ENCODE peak calls at places on chromosomes 6 and 20, in ten cellular contexts. D is spleen, A is endothelial cell of umbilical vein, Z is body of pancreas, Q is Peyer's patch, I is IMR-90, S is H54, H is HepG2, J is adrenal gland, E is uterus. B is an unnamed sample.

GRCh38 chr6:147699637-147700036 is 191.1 kb downstream of the SAMD5 start:
- DNase-seq in A (peak), E (no peak), I (peak), Z (no peak), J (no peak), Q (no peak), S (no peak), H (no peak), D (no peak), B (no peak)

GRCh38 chr20:25529295-25529951 is 55.9 kb downstream of the NINL start:
- DNase-seq in Q (no peak), H (no peak), D (no peak), E (no peak), I (no peak), Z (no peak), A (no peak), S (no peak), J (no peak), B (no peak)

GRCh38 chr20:54133434-54134427 is 40.1 kb downstream of the CYP24A1 start:
- DNase-seq in H (peak), I (peak), A (no peak), Z (no peak), Q (peak), D (no peak), J (no peak), E (no peak), S (no peak), B (no peak)

GRCh38 chr20:48527771-48528170 is 300.0 kb downstream of the PREX1 start:
- DNase-seq in E (no peak), A (no peak), Z (no peak), Q (no peak), J (no peak), S (no peak), D (no peak), H (no peak), I (no peak), B (no peak)

GRCh38 chr20:8152183-8152582 is 20.1 kb downstream of the PLCB1 start:
- DNase-seq in H (no peak), I (peak), Q (no peak), J (peak), D (no peak), A (peak), Z (no peak), S (no peak), E (no peak), B (no peak)

GRCh38 chr20:58308680-58309527 is 611 bp upstream of the RAB22A start:
- DNase-seq in I (peak), S (peak), J (peak), D (peak), Z (peak), A (peak), H (no peak), E (peak), Q (peak), B (peak)

GRCh38 chr20:3819413-3820047 is 817 bp upstream of the AP5S1 start:
- DNase-seq in A (no peak), E (no peak), S (no peak), I (no peak), J (no peak), D (peak), Z (no peak), Q (no peak), H (no peak), B (no peak)

GRCh38 chr6:158460602-158461092 is 99.2 kb upstream of the TMEM181 start:
- DNase-seq in H (no peak), I (peak), Z (no peak), S (no peak), E (no peak), D (no peak), J (no peak), Q (no peak), A (peak), B (no peak)

GRCh38 chr6:166862978-166863530 is 93.3 kb downstream of the RNASET2 start:
- DNase-seq in I (no peak), J (no peak), A (no peak), S (no peak), Z (no peak), E (no peak), D (no peak), H (no peak), Q (no peak), B (no peak)

GRCh38 chr6:33279971-33280511 is 3.1 kb downstream of the B3GALT4 start:
- DNase-seq in Z (no peak), D (no peak), H (peak), I (peak), S (no peak), Q (no peak), J (no peak), E (no peak), A (peak), B (no peak)

GRCh38 chr6:3750324-3751018 is 1.0 kb downstream of the PXDC1 start:
- DNase-seq in E (peak), A (peak), Z (peak), S (peak), J (peak), I (peak), H (peak), Q (peak), D (peak), B (peak)
- TF ChIP-seq POLR2A in E (peak), A (peak), Z (peak), S (peak), J (peak), I (peak), H (no peak), Q (peak), D (no peak), B (peak)

DNA sequence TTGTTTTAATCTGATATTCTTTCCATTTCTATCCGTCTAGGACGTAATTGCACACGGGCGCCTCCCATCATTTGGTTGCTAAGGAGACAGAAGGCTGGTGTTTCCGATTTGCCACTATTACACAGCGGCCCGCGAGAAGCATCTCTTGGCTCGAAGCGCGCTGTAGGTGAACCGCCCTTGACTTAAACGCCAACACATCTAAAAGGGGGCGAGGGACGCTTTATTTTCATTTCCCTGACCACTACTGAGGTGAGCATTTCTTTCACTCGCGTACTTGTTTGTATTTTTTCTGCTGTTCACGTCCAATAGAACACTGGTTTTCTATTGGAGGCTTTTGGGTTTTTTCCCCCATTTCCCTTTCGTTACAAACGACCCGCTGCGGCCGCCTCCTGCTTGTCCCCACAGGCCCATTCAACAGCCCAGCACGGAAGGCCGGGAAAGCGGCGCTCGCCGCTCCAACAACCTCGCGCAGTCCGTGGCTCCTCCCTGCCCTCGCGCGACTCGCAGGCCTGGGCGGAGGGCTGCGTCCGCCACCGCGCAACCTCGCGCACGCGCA is 505 bp upstream of the WRNIP1 start:
- DNase-seq in S (peak), I (peak), Q (peak), H (peak), A (no peak), J (peak), E (peak), Z (peak), D (peak), B (no peak)
- TF ChIP-seq POLR2A in S (peak), I (peak), Q (no peak), H (no peak), A (peak), J (no peak), E (no peak), Z (peak), D (no peak), B (no peak)

GRCh38 chr6:87698618-87699017 is 3.4 kb downstream of the AKIRIN2 start:
- DNase-seq in D (no peak), E (no peak), I (peak), Q (no peak), H (no peak), J (no peak), A (peak), Z (no peak), S (no peak), B (no peak)
- TF ChIP-seq POLR2A in D (no peak), E (no peak), I (no peak), Q (no peak), H (no peak), J (no peak), A (no peak), Z (peak), S (no peak), B (no peak)

GRCh38 chr20:64192406-64192805 is 28.2 kb downstream of the MYT1 start:
- DNase-seq in A (no peak), I (no peak), S (no peak), D (no peak), Z (no peak), J (no peak), Q (no peak), E (no peak), H (no peak), B (no peak)

GRCh38 chr20:64193058-64193457 is 28.8 kb downstream of the MYT1 start:
- DNase-seq in I (no peak), A (no peak), H (no peak), D (no peak), E (no peak), J (no peak), Z (no peak), Q (no peak), S (no peak), B (no peak)

GRCh38 chr20:64189530-64189966 is 25.3 kb downstream of the MYT1 start:
- DNase-seq in A (no peak), D (no peak), I (no peak), J (no peak), Q (no peak), S (no peak), E (no peak), H (no peak), Z (no peak), B (no peak)

GRCh38 chr20:64189986-64190385 is 25.7 kb downstream of the MYT1 start:
- DNase-seq in E (no peak), S (no peak), Q (no peak), H (no peak), J (no peak), D (no peak), I (no peak), Z (no peak), A (no peak), B (no peak)

GRCh38 chr20:64191002-64191401 is 26.8 kb downstream of the MYT1 start:
- DNase-seq in E (no peak), S (no peak), H (no peak), D (no peak), I (no peak), Q (no peak), Z (no peak), J (no peak), A (no peak), B (no peak)
- TF ChIP-seq POLR2A in E (no peak), S (no peak), H (no peak), D (no peak), I (no peak), Q (no peak), Z (no peak), J (no peak), A (no peak), B (no peak)

DNA sequence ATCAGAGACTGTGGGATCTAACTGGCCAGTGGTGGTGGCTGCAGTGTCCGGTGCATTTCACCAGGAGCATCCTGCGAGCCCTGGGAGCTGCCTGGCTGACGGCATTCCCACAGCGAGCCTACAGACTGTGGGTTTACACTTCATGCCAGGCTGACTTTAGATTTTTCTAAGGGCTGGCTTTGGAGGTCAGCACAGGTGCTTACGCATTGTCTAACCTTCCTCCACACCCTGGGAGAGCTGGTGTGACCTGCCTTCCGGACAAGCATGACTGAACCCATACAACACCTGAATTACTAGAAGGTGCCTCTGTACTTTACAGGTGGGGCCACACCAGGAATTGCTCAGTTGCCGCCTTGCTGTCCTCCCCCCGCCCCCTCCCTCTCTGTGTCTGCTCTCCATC is 96.2 kb downstream of the RREB1 start:
- DNase-seq in E (no peak), Z (no peak), I (no peak), D (no peak), H (no peak), A (no peak), J (no peak), Q (no peak), S (no peak), B (no peak)
- TF ChIP-seq POLR2A in E (no peak), Z (no peak), I (no peak), D (no peak), H (no peak), A (no peak), J (no peak), Q (no peak), S (no peak), B (no peak)

DNA sequence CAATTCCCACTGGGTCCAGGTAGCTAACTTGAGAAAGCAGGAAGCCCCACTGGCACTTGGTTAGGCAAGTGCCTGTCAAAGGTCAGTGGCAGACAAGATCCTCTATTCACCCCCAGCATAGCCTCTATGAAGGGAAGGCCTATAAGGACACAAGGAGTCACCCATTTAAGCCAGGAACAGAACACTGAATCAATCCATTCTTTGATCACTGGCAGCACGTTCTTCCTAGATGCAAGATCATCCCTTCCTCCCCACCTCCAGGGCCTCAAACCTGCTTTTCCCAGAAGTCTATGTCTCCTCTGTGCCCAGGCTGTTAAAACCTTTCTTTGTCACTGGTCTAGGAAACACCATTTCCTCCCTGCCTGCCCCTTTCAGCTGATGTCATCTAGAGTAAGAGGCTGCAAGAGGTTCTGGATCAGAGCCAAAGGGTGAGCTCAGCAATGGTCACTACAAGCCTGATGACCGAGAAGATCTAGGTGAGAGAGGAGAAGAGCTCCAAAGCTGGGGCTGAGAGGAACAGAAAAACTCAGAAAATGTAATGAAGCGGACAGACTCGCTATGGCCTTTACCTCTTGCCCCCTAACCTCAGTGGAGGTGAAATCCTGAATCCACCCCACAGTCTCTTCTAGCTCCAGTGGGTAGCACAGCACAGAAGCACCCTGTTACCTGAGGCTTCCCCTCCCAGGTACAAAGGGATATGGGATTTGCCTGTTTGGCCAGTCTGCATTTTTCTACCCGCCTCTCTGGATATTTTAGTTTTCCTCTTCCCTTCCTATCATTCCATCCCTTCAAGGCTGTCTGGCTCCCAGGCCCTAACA is 1.8 kb downstream of the GTPBP2 start:
- DNase-seq in Z (peak), S (peak), D (no peak), A (peak), I (peak), Q (peak), J (peak), E (peak), H (peak), B (peak)
- TF ChIP-seq POLR2A in Z (peak), S (no peak), D (no peak), A (no peak), I (peak), Q (no peak), J (peak), E (no peak), H (no peak), B (no peak)

DNA sequence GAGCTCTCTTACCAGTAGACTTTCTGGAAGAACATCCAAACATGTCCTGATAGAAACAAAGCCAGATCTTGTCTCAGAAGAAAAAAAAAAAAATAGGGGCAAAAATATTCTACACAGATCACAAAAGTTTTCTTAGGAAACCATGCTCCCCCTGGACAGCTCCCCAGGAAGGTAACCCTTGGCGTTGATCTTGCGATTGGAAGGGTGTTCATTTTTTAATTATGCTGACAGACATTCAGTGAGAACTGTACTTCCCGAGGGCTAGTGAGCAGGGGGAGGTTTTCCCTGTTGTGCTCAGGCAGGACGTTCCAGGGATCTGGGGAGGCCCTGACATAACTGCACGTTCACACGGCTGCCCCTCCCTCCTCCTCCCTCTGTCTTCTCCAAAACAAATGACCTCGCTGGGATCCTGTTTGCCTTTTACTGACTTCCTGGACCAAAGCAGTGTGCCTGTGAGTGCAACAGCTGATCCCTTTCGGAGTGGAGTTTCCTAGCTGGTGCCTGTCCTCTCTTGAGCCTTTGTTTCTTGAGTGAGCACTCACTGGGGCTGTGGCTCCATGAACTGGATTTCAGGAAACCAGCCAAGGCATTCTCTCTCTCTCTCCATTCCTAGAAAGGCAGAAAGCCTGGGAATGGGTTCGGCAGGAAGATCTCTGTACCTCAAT is 46.7 kb downstream of the MARCKS start:
- DNase-seq in H (peak), Z (peak), Q (no peak), I (peak), A (peak), J (peak), D (peak), S (no peak), E (peak), B (peak)
- TF ChIP-seq POLR2A in H (no peak), Z (peak), Q (no peak), I (no peak), A (no peak), J (no peak), D (no peak), S (no peak), E (no peak), B (no peak)

GRCh38 chr6:25777856-25778649 is 23.5 kb downstream of the SLC17A4 start:
- DNase-seq in H (no peak), E (no peak), J (no peak), Q (no peak), I (no peak), S (no peak), D (no peak), A (no peak), Z (no peak), B (no peak)
- TF ChIP-seq POLR2A in H (no peak), E (no peak), J (no peak), Q (no peak), I (no peak), S (no peak), D (no peak), A (no peak), Z (no peak), B (no peak)

GRCh38 chr20:34096699-34097420 is 15.2 kb downstream of the EIF2S2 start:
- DNase-seq in Q (no peak), H (no peak), D (no peak), A (no peak), I (peak), E (no peak), Z (no peak), J (no peak), S (no peak), B (no peak)
- TF ChIP-seq POLR2A in Q (no peak), H (no peak), D (no peak), A (no peak), I (no peak), E (no peak), Z (no peak), J (no peak), S (no peak), B (no peak)